ENCODE peak calls at places on chromosomes 4 and X, in six cellular contexts. F, P, S, K, X and T are unnamed samples.

GRCh38 chr4:107721436-107722090 is 1.5 kb upstream of the PAPSS1 start:
- DNase-seq in F (no peak), P (no peak), S (peak), K (no peak), X (no peak), T (no peak)

GRCh38 chrX:46757593-46757992 is 1.3 kb downstream of the SLC9A7 start:
- DNase-seq in F (no peak), P (no peak), S (no peak), K (no peak), X (no peak), T (no peak)

GRCh38 chr4:156558365-156559025 is 413.1 kb downstream of the PDGFC start:
- DNase-seq in F (no peak), P (no peak), S (no peak), K (no peak), X (no peak), T (no peak)

GRCh38 chr4:1011022-1011694 is at the start of gene FGFRL1:
- DNase-seq in F (peak), P (peak), S (peak), K (peak), X (no peak), T (peak)

GRCh38 chr4:160592258-160592657 is 1489.4 kb downstream of the RAPGEF2 start:
- DNase-seq in F (no peak), P (no peak), S (no peak), K (no peak), X (no peak), T (no peak)

GRCh38 chrX:53403535-53403934 is 18.9 kb downstream of the SMC1A start:
- DNase-seq in F (no peak), P (no peak), S (peak), K (no peak), X (no peak), T (no peak)

GRCh38 chr4:107818301-107818910 is 6.3 kb upstream of the SGMS2 start:
- DNase-seq in F (no peak), P (peak), S (no peak), K (no peak), X (no peak), T (no peak)

GRCh38 chr4:47373729-47374128 is 89.8 kb downstream of the COMMD8 start:
- DNase-seq in F (no peak), P (no peak), S (no peak), K (no peak), X (no peak), T (no peak)

GRCh38 chr4:38523524-38524448 is 140.2 kb upstream of the KLF3 start:
- DNase-seq in F (no peak), P (no peak), S (no peak), K (no peak), X (no peak), T (no peak)

GRCh38 chr4:39641451-39641850 is 2.8 kb upstream of the SMIM14 start:
- DNase-seq in F (no peak), P (no peak), S (no peak), K (no peak), X (no peak), T (no peak)

GRCh38 chr4:8547912-8548730 is 32.1 kb upstream of the GPR78 start:
- DNase-seq in F (no peak), P (no peak), S (peak), K (no peak), X (no peak), T (no peak)

GRCh38 chrX:107673933-107674479 is 45.7 kb downstream of the PRPS1 start:
- DNase-seq in F (no peak), P (peak), S (peak), K (no peak), X (no peak), T (no peak)

GRCh38 chrX:150517303-150517896 is 51.0 kb upstream of the MTM1 start:
- DNase-seq in F (no peak), P (peak), S (no peak), K (no peak), X (no peak), T (peak)

GRCh38 chrX:41332408-41332987 is 1.5 kb upstream of the DDX3X start:
- DNase-seq in F (no peak), P (peak), S (peak), K (no peak), X (peak), T (no peak)

GRCh38 chrX:154382483-154383069 is 3.5 kb downstream of the EMD start:
- DNase-seq in F (no peak), P (no peak), S (no peak), K (no peak), X (no peak), T (no peak)

GRCh38 chr4:138595731-138596465 is 353.7 kb upstream of the SLC7A11 start:
- DNase-seq in F (no peak), P (no peak), S (no peak), K (no peak), X (no peak), T (no peak)
- TF ChIP-seq CTCF in F (no peak), P (no peak), S (no peak), K (no peak), X (no peak), T (no peak)

DNA sequence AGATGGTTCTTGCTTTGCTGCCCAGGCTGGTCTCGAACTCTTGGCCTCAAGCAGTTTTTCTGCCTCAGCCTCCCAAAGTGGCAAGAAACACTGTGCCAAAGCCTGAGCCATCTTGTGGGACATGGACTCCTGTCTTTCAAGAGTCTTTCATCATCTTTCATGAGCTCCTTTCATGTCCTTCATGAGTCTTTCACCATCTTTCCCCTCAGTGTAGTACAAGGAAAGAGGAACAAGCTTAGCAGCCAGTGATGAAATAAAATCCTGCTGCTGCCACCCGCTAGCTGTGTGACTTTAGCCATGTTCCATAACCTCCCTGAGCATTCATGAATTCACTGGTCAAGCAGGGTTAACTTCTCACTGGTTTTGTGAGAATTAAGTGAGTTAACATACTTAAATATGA is 91.1 kb downstream of the ZNF330 start:
- DNase-seq in F (no peak), P (no peak), S (no peak), K (no peak), X (no peak), T (no peak)
- TF ChIP-seq CTCF in F (no peak), P (no peak), S (no peak), K (no peak), X (no peak), T (no peak)

GRCh38 chrX:42720209-42720608 is 57.8 kb downstream of the PPP1R2C start:
- DNase-seq in F (no peak), P (no peak), S (no peak), K (no peak), X (no peak), T (no peak)

GRCh38 chrX:42715689-42716022 is 62.3 kb downstream of the PPP1R2C start:
- DNase-seq in F (no peak), P (no peak), S (no peak), K (no peak), X (no peak), T (no peak)

GRCh38 chrX:42710452-42710851 is 67.5 kb downstream of the PPP1R2C start:
- DNase-seq in F (no peak), P (no peak), S (no peak), K (no peak), X (no peak), T (no peak)

DNA sequence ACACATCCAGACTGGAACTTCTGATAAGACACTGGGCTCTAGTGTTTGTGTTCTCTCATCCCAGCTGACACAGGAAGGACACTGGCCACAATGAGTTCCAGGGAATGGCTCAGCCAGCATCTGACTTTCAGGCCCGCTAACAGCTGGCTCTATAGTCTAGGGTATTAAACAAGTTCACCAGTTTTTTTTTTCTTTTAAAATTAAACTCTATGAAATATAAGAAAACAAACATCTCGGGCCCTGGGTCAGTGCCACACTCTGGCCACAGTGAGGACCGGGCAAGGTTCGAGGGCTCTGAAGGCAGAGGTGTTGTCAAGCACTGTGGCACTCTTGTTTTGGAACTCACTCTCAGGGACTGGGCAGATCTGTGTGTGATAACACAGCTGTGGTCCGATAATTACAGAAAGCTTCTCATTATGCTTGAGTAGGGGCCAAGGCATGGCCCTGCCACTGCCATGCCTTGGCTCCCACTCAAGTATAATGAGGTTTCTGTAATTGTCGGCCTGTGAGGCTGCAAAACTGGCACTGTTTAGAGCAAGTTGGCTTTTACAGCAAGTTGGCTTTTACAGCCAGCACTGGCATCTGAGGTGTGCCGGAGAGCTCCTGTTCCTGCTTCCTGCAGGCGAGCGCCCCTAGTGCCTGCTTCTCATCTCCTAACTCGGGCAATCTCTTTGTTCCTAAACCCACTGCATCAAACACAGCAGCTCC is 62.8 kb downstream of the PPP1R2C start:
- DNase-seq in F (no peak), P (no peak), S (no peak), K (peak), X (peak), T (no peak)
- TF ChIP-seq CTCF in F (peak), P (peak), S (no peak), K (no peak), X (peak), T (no peak)

DNA sequence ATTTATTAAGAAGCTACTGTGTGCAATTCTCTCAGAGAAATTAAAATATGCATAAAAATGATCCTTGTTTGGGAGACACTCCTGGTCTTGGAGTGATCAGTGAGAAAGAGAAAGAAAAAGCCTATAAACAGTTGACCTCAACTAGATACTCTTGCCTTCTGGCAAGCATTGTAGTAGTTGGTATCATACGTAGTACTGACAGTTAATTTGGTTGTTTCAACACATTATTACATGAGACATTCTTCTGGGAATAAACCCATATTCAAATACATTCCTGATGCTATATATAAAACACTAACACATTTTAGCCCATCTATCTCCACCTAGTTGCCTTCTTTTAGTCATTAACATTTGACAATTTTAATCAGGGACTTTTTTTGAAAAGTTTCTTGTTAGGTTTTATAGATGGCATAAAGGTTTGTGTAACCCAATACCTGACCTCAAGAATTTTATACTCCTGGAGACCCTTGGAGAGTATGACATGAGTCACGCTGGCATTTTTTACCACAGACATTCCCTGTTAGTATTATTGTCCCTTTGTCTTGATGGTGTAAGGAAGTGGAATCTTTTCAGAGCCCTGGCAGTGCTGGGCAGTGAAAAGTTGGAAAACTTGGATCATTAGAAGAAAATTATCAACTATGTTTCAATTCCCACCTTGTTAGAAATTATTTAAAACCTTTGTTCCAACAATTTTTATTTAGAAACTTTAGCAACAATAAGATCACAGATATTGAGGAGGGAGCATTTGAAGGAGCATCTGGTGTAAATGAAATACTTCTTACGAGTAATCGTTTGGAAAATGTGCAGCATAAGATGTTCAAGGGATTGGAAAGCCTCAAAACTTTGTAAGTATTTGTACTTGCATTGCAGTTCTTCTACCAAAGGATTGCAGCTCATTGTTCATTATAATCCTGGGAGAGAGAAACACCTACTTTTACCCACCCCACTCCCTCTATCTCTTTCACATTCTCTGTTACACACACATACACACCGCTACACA is 167.1 kb upstream of the PACRGL start:
- DNase-seq in F (no peak), P (peak), S (no peak), K (no peak), X (no peak), T (no peak)
- TF ChIP-seq CTCF in F (no peak), P (no peak), S (no peak), K (no peak), X (no peak), T (no peak)

DNA sequence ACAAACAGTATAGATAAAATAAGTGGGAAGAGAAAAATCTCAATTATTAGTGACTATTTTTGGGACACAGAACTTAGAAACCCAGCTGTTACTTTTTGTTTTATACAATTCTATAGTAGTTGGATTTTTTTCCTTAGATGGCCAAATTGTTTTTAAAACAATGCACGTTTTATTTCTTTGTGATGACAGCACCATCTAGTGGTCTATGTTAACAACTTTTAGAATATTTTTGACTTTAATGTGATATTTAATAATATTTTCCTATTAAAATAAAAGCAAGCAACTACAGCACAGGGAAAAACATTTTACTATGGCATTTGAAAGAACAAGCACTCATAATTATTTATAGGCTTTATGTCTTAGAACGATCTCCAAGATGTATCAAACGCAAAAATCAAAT is 5.6 kb upstream of the SMIM31 start:
- DNase-seq in F (no peak), P (no peak), S (no peak), K (no peak), X (no peak), T (no peak)
- TF ChIP-seq CTCF in F (peak), P (peak), S (no peak), K (peak), X (peak), T (peak)

GRCh38 chrX:148051973-148052372 is 70.8 kb downstream of the FMR1NB start:
- DNase-seq in F (no peak), P (no peak), S (no peak), K (no peak), X (no peak), T (no peak)

GRCh38 chrX:148047216-148047615 is 66.1 kb downstream of the FMR1NB start:
- DNase-seq in F (no peak), P (no peak), S (no peak), K (no peak), X (no peak), T (no peak)

GRCh38 chrX:148043456-148043855 is 62.3 kb downstream of the FMR1NB start:
- DNase-seq in F (no peak), P (peak), S (no peak), K (no peak), X (no peak), T (no peak)

GRCh38 chrX:148049441-148049840 is 68.3 kb downstream of the FMR1NB start:
- DNase-seq in F (no peak), P (no peak), S (no peak), K (peak), X (no peak), T (no peak)
- TF ChIP-seq CTCF in F (peak), P (peak), S (no peak), K (peak), X (peak), T (peak)